ENCODE peak calls at places on chromosome 4, in four cellular contexts. V, F, G and E are unnamed samples.

GRCh38 chr4:135694066-135694465 is 1492.5 kb upstream of the PABPC4L start:
- DNase-seq in F (no peak), V (no peak), G (no peak), E (no peak)

GRCh38 chr4:153045111-153045982 is 109.2 kb downstream of the FHDC1 start:
- DNase-seq in F (no peak), V (no peak), G (no peak), E (no peak)

GRCh38 chr4:16461362-16461761 is 235.1 kb upstream of the TAPT1 start:
- DNase-seq in G (no peak), V (no peak), F (no peak), E (no peak)

GRCh38 chr4:181677203-181677602 is 566.0 kb upstream of the TENM3 start:
- DNase-seq in G (no peak), V (no peak), F (no peak), E (no peak)

GRCh38 chr4:127849505-127850234 is 31.0 kb upstream of the PLK4 start:
- DNase-seq in G (no peak), V (no peak), F (no peak), E (no peak)

GRCh38 chr4:104897297-104897645 is 249.4 kb upstream of the TET2 start:
- DNase-seq in V (no peak), G (no peak), F (no peak), E (no peak)

GRCh38 chr4:153131478-153132069 is 72.7 kb upstream of the TRIM2 start:
- DNase-seq in V (no peak), F (no peak), G (no peak), E (no peak)

GRCh38 chr4:11416071-11416766 is 12.5 kb downstream of the HS3ST1 start:
- DNase-seq in F (no peak), V (no peak), G (no peak), E (no peak)

GRCh38 chr4:155757745-155758265 is 1.0 kb upstream of the GUCY1B1 start:
- DNase-seq in V (no peak), G (no peak), F (no peak), E (no peak)

GRCh38 chr4:7876096-7876993 is 63.3 kb downstream of the AFAP1 start:
- DNase-seq in V (peak; percentile 54), G (peak; percentile 55), F (no peak), E (peak; percentile 54)
- TF ChIP-seq FOXJ3 in V (no peak), G (no peak), F (no peak), E (no peak)

GRCh38 chr4:2806392-2807355 is 13.8 kb downstream of the SH3BP2 start:
- DNase-seq in G (no peak), V (no peak), F (no peak), E (peak; percentile 52)
- TF ChIP-seq FOXJ3 in G (no peak), V (no peak), F (no peak), E (no peak)

DNA sequence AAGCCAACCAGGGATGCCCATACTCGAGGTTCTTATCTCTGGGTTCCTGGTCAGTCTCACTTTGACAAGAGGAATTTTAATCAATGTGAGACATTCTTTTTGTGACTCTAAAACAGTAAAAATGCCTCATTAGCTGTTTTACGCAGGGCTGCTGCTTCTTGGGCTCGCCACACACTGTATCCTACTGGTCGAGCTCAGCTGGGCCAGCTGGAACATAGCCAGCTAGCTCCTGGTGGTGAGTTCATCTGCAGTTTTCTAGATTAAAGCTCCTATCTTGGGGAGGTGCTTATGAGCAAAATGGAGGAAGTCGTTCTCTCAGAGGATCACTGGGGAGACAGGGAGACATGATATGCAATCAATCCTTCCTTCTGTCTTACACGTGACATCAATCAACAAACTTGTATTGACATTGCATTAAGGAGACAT is 55.9 kb upstream of the LEF1 start:
- DNase-seq in F (peak; percentile 48), V (no peak), G (no peak), E (peak; percentile 33)
- TF ChIP-seq FOXJ3 in F (no peak), V (no peak), G (no peak), E (no peak)

DNA sequence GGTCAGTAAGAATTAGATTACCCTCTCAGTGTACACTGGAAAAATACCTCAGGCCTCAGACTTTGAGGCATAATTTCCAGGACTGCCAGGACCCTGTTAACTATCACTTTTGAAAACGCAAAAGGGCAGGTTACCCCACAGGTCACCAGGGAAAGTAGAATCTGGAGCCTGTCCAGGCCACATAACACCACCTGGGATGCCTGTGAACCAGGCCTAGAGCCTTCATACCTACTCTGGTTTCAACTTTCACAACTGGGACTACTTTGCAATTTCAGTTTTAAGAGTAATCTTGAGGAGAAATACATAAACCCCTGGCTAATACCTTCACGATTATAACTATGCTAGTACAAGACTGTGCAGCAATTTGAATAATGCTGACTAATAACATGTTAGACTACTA is 132.4 kb downstream of the HHIP start:
- DNase-seq in V (no peak), G (no peak), F (no peak), E (no peak)
- TF ChIP-seq FOXJ3 in V (no peak), G (no peak), F (no peak), E (no peak)

GRCh38 chr4:48490680-48491513 is 845 bp downstream of the ZAR1 start:
- DNase-seq in G (no peak), F (no peak), V (peak; percentile 43), E (no peak)
- TF ChIP-seq FOXJ3 in G (no peak), F (no peak), V (no peak), E (no peak)

GRCh38 chr4:121594796-121595526 is 101.8 kb downstream of the ANXA5 start:
- DNase-seq in G (no peak), F (no peak), V (no peak), E (no peak)
- TF ChIP-seq FOXJ3 in G (no peak), F (no peak), V (no peak), E (no peak)

DNA sequence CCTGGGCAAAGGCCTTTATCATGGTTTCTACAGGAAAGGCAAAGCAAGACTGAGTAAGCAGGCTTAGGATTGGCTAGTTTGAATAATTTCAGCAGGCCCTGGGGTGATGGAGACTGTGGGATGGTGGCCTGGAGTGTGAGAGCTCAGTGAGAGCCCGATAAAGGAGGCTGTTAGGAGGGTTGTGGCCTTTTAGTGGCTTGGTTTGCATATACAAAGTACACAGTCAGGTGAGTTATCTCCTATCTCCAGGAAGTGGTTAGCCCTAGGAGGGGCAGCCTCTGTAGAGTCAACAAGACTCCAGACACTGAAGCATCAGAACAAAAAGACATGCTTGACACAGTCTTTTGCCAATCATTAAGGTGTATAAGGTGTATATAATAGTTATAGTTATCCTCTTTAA is 157.2 kb downstream of the CFAP299 start:
- DNase-seq in F (no peak), V (no peak), G (no peak), E (no peak)
- TF ChIP-seq FOXJ3 in F (no peak), V (no peak), G (no peak), E (no peak)

GRCh38 chr4:143539670-143540023 is 26.1 kb downstream of the SMARCA5 start:
- DNase-seq in F (no peak), G (no peak), V (no peak), E (no peak)

GRCh38 chr4:143538979-143539669 is 25.6 kb downstream of the SMARCA5 start:
- DNase-seq in F (no peak), V (no peak), G (no peak), E (no peak)
- TF ChIP-seq FOXJ3 in F (no peak), V (no peak), G (no peak), E (no peak)